ENCODE peak calls at places on chromosome X, in five cellular contexts. E is choroid plexus epithelial cell, A is GM13977, F is WTC11, W is GM10248. B is an unnamed sample.

GRCh38 chrX:66625525-66625924 is 13.4 kb downstream of the EDA2R start:
- DNase-seq in A (no peak), E (no peak), W (no peak), F (no peak), B (no peak)

GRCh38 chrX:68203656-68204055 is 229.6 kb downstream of the OPHN1 start:
- DNase-seq in A (no peak), F (no peak), W (no peak), E (no peak), B (no peak)

GRCh38 chrX:57227691-57228090 is 58.8 kb upstream of the FAAH2 start:
- DNase-seq in A (no peak), W (no peak), F (peak; percentile 17), E (no peak), B (no peak)

GRCh38 chrX:79081895-79082512 is 62.5 kb upstream of the GPR174 start:
- DNase-seq in E (peak; percentile 61), F (no peak), A (peak; percentile 31), W (peak; percentile 26), B (peak; percentile 29)

GRCh38 chrX:109270580-109271484 is 211.1 kb downstream of the GUCY2F start:
- DNase-seq in W (peak; percentile 37), A (peak; percentile 24), E (peak; percentile 12), F (no peak), B (peak; percentile 10)

GRCh38 chrX:2266445-2267349 is 234.1 kb downstream of the DHRSX start:
- DNase-seq in F (no peak), W (no peak), A (no peak), E (no peak), B (no peak)

GRCh38 chrX:113212052-113212451 is 371.4 kb upstream of the AMOT start:
- DNase-seq in E (no peak), A (no peak), F (no peak), W (no peak), B (no peak)

GRCh38 chrX:85052636-85053343 is 49.1 kb downstream of the APOOL start:
- DNase-seq in F (no peak), E (peak; percentile 81), A (no peak), W (no peak), B (no peak)

GRCh38 chrX:74284391-74284952 is 19.5 kb upstream of the ZCCHC13 start:
- DNase-seq in F (no peak), W (no peak), A (no peak), E (no peak), B (no peak)

GRCh38 chrX:137550561-137551305 is 15.2 kb upstream of the ZIC3 start:
- DNase-seq in F (peak; percentile 43), W (no peak), A (no peak), E (no peak), B (no peak)

GRCh38 chrX:42094208-42094607 is 170.9 kb upstream of the CASK start:
- DNase-seq in E (peak; percentile 57), A (no peak), F (no peak), W (no peak), B (no peak)

GRCh38 chrX:9980927-9981326 is 13.8 kb downstream of the CLDN34 start:
- DNase-seq in F (no peak), W (no peak), A (no peak), E (no peak), B (no peak)

GRCh38 chrX:21408324-21408723 is 34.1 kb downstream of the CNKSR2 start:
- DNase-seq in E (no peak), F (no peak), A (no peak), W (no peak), B (no peak)

GRCh38 chrX:139766545-139766983 is 58.6 kb upstream of the MCF2 start:
- DNase-seq in W (no peak), A (no peak), F (no peak), E (no peak), B (no peak)

GRCh38 chrX:112510629-112511028 is 169.1 kb downstream of the LHFPL1 start:
- DNase-seq in F (no peak), E (no peak), A (no peak), W (no peak), B (no peak)

GRCh38 chrX:24347871-24348270 is 12.6 kb upstream of the SUPT20HL1 start:
- DNase-seq in E (no peak), A (no peak), F (no peak), W (no peak), B (no peak)

GRCh38 chrX:39854772-39855747 is 242.7 kb downstream of the BCOR start:
- DNase-seq in F (no peak), E (no peak), A (peak; percentile 60), W (peak; percentile 64), B (peak; percentile 62)

GRCh38 chrX:132474522-132474921 is 14.3 kb downstream of the MBNL3 start:
- DNase-seq in E (no peak), W (no peak), A (no peak), F (no peak), B (no peak)

GRCh38 chrX:118181030-118181429 is 64.4 kb upstream of the KLHL13 start:
- DNase-seq in F (no peak), W (no peak), A (no peak), E (no peak), B (no peak)

GRCh38 chrX:143648705-143649104 is 12.8 kb upstream of the SLITRK4 start:
- DNase-seq in E (no peak), F (no peak), W (no peak), A (no peak), B (no peak)

GRCh38 chrX:50721771-50722521 is 92.0 kb downstream of the SHROOM4 start:
- DNase-seq in E (no peak), W (no peak), F (peak; percentile 28), A (no peak), B (no peak)

GRCh38 chrX:131951166-131951565 is 71.9 kb upstream of the STK26 start:
- DNase-seq in F (no peak), A (no peak), E (no peak), W (no peak), B (no peak)

GRCh38 chrX:141405878-141406492 is 163.7 kb upstream of the SPANXC start:
- DNase-seq in W (no peak), E (peak; percentile 82), A (no peak), F (no peak), B (no peak)

DNA sequence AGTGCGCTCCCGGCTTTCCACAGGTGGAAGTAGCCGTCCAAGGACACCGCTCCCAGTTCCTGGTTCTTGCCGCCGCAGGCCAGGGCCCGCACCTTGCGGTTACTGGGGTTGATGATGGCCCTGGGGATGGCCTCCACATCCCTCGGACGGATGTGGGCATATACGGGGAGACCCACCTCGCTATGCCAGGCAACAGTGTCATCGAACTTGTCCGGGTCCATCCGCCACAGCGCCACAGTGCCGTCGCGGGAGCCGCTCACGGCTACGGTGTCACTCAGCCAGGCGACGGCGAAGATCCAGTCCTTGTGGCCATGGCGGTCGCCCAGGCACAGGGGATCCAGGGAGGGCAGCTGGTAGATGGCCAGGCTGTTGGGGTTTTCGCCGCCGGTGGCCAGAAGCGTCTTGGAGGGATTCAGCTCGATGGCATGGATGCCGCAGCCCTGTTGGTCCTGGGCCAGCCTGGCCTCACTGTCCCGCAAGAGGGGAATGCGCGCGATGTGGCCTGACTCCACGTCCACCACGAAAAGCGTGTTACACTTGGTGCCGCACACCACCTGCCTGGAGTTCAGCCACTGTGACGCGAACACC is 795 bp downstream of the DCAF12L1 start:
- DNase-seq in E (no peak), F (peak; percentile 11), A (no peak), W (no peak), B (no peak)
- TF ChIP-seq CTCF in E (no peak), F (no peak), A (no peak), W (no peak), B (no peak)

GRCh38 chrX:16892504-16893362 is 22.6 kb upstream of the RBBP7 start:
- DNase-seq in A (peak; percentile 60), F (peak; percentile 73), E (peak; percentile 89), W (peak; percentile 67), B (peak; percentile 67)
- TF ChIP-seq CTCF in A (peak; percentile 90), F (peak; percentile 62), E (peak; percentile 84), W (peak; percentile 73), B (peak; percentile 85)

GRCh38 chrX:153651540-153652079 is 4.6 kb downstream of the DUSP9 start:
- DNase-seq in A (no peak), F (no peak), W (no peak), E (no peak), B (no peak)
- TF ChIP-seq CTCF in A (peak; percentile 36), F (no peak), W (no peak), E (peak; percentile 38), B (no peak)

DNA sequence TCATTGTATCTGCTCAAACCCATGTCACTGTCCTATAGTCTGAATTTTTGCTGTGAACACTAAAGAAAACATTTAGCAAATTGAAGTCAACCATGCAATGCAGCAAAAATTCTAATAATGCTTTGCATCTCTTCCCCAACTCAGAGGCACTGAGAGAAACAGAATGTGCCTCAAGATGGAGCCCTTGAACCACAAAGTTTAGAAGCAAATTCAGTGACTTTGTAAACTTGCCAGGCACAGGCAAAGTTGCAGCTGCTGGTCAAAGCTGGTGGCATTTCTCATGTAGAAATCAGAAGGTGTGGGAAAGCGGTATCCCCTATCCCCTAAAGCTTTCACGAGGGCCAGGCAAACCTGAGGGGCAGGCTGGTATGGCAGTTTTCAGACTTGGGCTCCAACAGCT is 121.7 kb upstream of the DIPK2B start:
- DNase-seq in F (peak; percentile 13), A (no peak), W (no peak), E (peak; percentile 87), B (peak; percentile 1)
- TF ChIP-seq CTCF in F (no peak), A (peak; percentile 26), W (no peak), E (peak; percentile 65), B (peak; percentile 26)

GRCh38 chrX:150544222-150544787 is 24.1 kb upstream of the MTM1 start:
- DNase-seq in F (peak; percentile 35), A (no peak), E (peak; percentile 42), W (no peak), B (peak; percentile 41)
- TF ChIP-seq CTCF in F (no peak), A (peak; percentile 24), E (peak; percentile 33), W (no peak), B (no peak)

DNA sequence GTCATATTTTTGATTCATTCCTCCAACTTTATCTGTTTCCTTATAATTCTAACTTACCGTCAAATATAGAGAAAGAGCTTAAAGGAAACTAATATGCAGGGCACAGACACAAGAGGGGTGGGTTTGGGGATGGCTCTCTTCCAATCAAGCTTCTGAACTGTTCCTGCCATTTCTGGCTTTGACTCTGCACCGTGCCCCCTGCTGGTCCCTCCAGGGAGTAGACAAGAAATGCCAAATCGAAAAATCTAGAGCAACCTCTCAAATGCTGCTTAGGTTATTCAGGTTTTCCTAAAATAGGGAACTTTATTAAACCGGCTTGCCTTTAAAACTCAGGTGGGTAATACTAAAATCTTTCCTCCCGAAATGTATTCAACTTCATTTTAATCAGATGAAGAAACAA is 39.8 kb upstream of the VCX3A start:
- DNase-seq in F (peak; percentile 33), W (no peak), A (no peak), E (no peak), B (no peak)
- TF ChIP-seq CTCF in F (no peak), W (no peak), A (peak; percentile 36), E (no peak), B (peak; percentile 18)

DNA sequence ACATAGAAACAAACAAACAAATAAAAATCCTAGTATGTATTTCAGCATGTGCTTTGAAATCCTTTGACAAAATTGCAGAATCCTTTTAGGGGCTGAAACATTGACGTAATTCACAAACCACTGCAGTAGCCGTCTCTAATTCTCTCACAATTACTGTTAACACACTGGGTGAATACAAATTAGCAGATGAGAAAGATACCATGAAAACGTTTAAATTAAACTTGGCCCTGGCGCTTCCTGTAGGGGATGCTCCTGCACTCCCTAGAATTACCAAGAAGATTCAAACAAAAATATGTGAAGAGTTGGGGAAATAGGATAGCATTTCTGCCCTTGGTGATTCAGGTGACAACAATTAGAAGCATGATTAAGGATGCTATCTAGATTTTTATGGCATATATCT is 772.5 kb upstream of the PRKX start:
- DNase-seq in W (no peak), F (no peak), A (no peak), E (no peak), B (no peak)
- TF ChIP-seq CTCF in W (no peak), F (no peak), A (no peak), E (no peak), B (no peak)

B was measured in GM13976.